ENCODE peak calls at places on chromosomes 7 and 10, in ten cellular contexts. One of them, this sample, is unnamed.

GRCh38 chr10:68052463-68052862 is 22.6 kb downstream of the HERC4 start:
- DNase-seq in cardiac fibroblast: peak; percentile 35
- DNase-seq in astrocyte of the spinal cord: no peak
- DNase-seq in fibroblast of lung: no peak
- DNase-seq in uterus: no peak
- DNase-seq in HepG2: no peak
- DNase-seq in epithelial cell of esophagus: peak; percentile 65
- DNase-seq in MM.1S: no peak
- DNase-seq in cardiac muscle cell: no peak
- DNase-seq in lower leg skin: no peak
- DNase-seq in this sample: peak; percentile 69

GRCh38 chr7:21642422-21642821 is 99.6 kb downstream of the DNAH11 start:
- DNase-seq in MM.1S: no peak
- DNase-seq in cardiac muscle cell: peak; percentile 14
- DNase-seq in HepG2: no peak
- DNase-seq in epithelial cell of esophagus: no peak
- DNase-seq in cardiac fibroblast: no peak
- DNase-seq in astrocyte of the spinal cord: peak; percentile 26
- DNase-seq in fibroblast of lung: no peak
- DNase-seq in lower leg skin: no peak
- DNase-seq in uterus: no peak
- DNase-seq in this sample: no peak

GRCh38 chr7:104914427-104914826 is 99.6 kb upstream of the KMT2E start:
- DNase-seq in fibroblast of lung: peak; percentile 7
- DNase-seq in lower leg skin: no peak
- DNase-seq in MM.1S: no peak
- DNase-seq in cardiac fibroblast: no peak
- DNase-seq in HepG2: no peak
- DNase-seq in epithelial cell of esophagus: no peak
- DNase-seq in cardiac muscle cell: no peak
- DNase-seq in astrocyte of the spinal cord: no peak
- DNase-seq in uterus: no peak
- DNase-seq in this sample: no peak

GRCh38 chr7:50092579-50093411 is at the start of gene ZPBP:
- DNase-seq in uterus: no peak
- DNase-seq in fibroblast of lung: peak; percentile 36
- DNase-seq in lower leg skin: no peak
- DNase-seq in epithelial cell of esophagus: peak; percentile 57
- DNase-seq in MM.1S: peak; percentile 57
- DNase-seq in HepG2: peak; percentile 18
- DNase-seq in cardiac muscle cell: peak; percentile 47
- DNase-seq in cardiac fibroblast: peak; percentile 40
- DNase-seq in astrocyte of the spinal cord: peak; percentile 40
- DNase-seq in this sample: peak; percentile 52

GRCh38 chr7:12549106-12549505 is 21.4 kb upstream of the SCIN start:
- DNase-seq in lower leg skin: no peak
- DNase-seq in cardiac muscle cell: no peak
- DNase-seq in cardiac fibroblast: no peak
- DNase-seq in MM.1S: no peak
- DNase-seq in HepG2: no peak
- DNase-seq in uterus: no peak
- DNase-seq in astrocyte of the spinal cord: peak; percentile 63
- DNase-seq in fibroblast of lung: no peak
- DNase-seq in epithelial cell of esophagus: peak; percentile 5
- DNase-seq in this sample: no peak

GRCh38 chr10:14056545-14057332 is 274.0 kb downstream of the FRMD4A start:
- DNase-seq in cardiac fibroblast: peak; percentile 85
- DNase-seq in lower leg skin: no peak
- DNase-seq in fibroblast of lung: peak; percentile 76
- DNase-seq in uterus: no peak
- DNase-seq in epithelial cell of esophagus: peak; percentile 39
- DNase-seq in MM.1S: no peak
- DNase-seq in astrocyte of the spinal cord: peak; percentile 76
- DNase-seq in HepG2: no peak
- DNase-seq in cardiac muscle cell: no peak
- DNase-seq in this sample: peak; percentile 82

GRCh38 chr7:101558742-101559325 is 70.3 kb downstream of the MYL10 start:
- DNase-seq in HepG2: no peak
- DNase-seq in uterus: no peak
- DNase-seq in fibroblast of lung: no peak
- DNase-seq in cardiac muscle cell: no peak
- DNase-seq in MM.1S: no peak
- DNase-seq in lower leg skin: no peak
- DNase-seq in astrocyte of the spinal cord: no peak
- DNase-seq in cardiac fibroblast: no peak
- DNase-seq in epithelial cell of esophagus: no peak
- DNase-seq in this sample: no peak

GRCh38 chr10:125094826-125095225 is 65.5 kb downstream of the CTBP2 start:
- DNase-seq in uterus: no peak
- DNase-seq in cardiac muscle cell: no peak
- DNase-seq in MM.1S: no peak
- DNase-seq in HepG2: no peak
- DNase-seq in astrocyte of the spinal cord: no peak
- DNase-seq in lower leg skin: no peak
- DNase-seq in cardiac fibroblast: no peak
- DNase-seq in epithelial cell of esophagus: no peak
- DNase-seq in fibroblast of lung: no peak
- DNase-seq in this sample: no peak

GRCh38 chr10:10911035-10911434 is 106.6 kb upstream of the CELF2 start:
- DNase-seq in lower leg skin: no peak
- DNase-seq in cardiac fibroblast: no peak
- DNase-seq in HepG2: no peak
- DNase-seq in astrocyte of the spinal cord: no peak
- DNase-seq in MM.1S: no peak
- DNase-seq in cardiac muscle cell: peak; percentile 21
- DNase-seq in fibroblast of lung: no peak
- DNase-seq in epithelial cell of esophagus: no peak
- DNase-seq in uterus: no peak
- DNase-seq in this sample: no peak

GRCh38 chr10:127679642-127680255 is 57.2 kb upstream of the FOXI2 start:
- DNase-seq in MM.1S: no peak
- DNase-seq in epithelial cell of esophagus: no peak
- DNase-seq in astrocyte of the spinal cord: no peak
- DNase-seq in uterus: no peak
- DNase-seq in fibroblast of lung: no peak
- DNase-seq in cardiac fibroblast: no peak
- DNase-seq in cardiac muscle cell: no peak
- DNase-seq in HepG2: no peak
- DNase-seq in lower leg skin: no peak
- DNase-seq in this sample: no peak

GRCh38 chr10:12465385-12466136 is 116.2 kb downstream of the CAMK1D start:
- DNase-seq in HepG2: no peak
- DNase-seq in cardiac muscle cell: no peak
- DNase-seq in cardiac fibroblast: no peak
- DNase-seq in fibroblast of lung: no peak
- DNase-seq in astrocyte of the spinal cord: no peak
- DNase-seq in uterus: no peak
- DNase-seq in lower leg skin: no peak
- DNase-seq in MM.1S: no peak
- DNase-seq in epithelial cell of esophagus: no peak
- DNase-seq in this sample: no peak

GRCh38 chr7:105838273-105839141 is 37.9 kb downstream of the ATXN7L1 start:
- DNase-seq in MM.1S: no peak
- DNase-seq in HepG2: no peak
- DNase-seq in fibroblast of lung: no peak
- DNase-seq in cardiac fibroblast: peak; percentile 35
- DNase-seq in uterus: peak; percentile 37
- DNase-seq in lower leg skin: no peak
- DNase-seq in astrocyte of the spinal cord: peak; percentile 62
- DNase-seq in cardiac muscle cell: peak; percentile 30
- DNase-seq in epithelial cell of esophagus: peak; percentile 43
- DNase-seq in this sample: peak; percentile 21

GRCh38 chr10:5467634-5468255 is 31.6 kb downstream of the CALML5 start:
- DNase-seq in cardiac muscle cell: no peak
- DNase-seq in uterus: no peak
- DNase-seq in cardiac fibroblast: no peak
- DNase-seq in astrocyte of the spinal cord: no peak
- DNase-seq in lower leg skin: no peak
- DNase-seq in MM.1S: no peak
- DNase-seq in fibroblast of lung: no peak
- DNase-seq in epithelial cell of esophagus: peak; percentile 68
- DNase-seq in HepG2: peak; percentile 38
- DNase-seq in this sample: peak; percentile 74

GRCh38 chr7:35727571-35727970 is 32.6 kb upstream of the HERPUD2 start:
- DNase-seq in uterus: no peak
- DNase-seq in MM.1S: no peak
- DNase-seq in cardiac fibroblast: peak; percentile 46
- DNase-seq in epithelial cell of esophagus: peak; percentile 70
- DNase-seq in HepG2: no peak
- DNase-seq in cardiac muscle cell: no peak
- DNase-seq in lower leg skin: no peak
- DNase-seq in fibroblast of lung: no peak
- DNase-seq in astrocyte of the spinal cord: no peak
- DNase-seq in this sample: peak; percentile 67

GRCh38 chr10:28365840-28366239 is 63.0 kb upstream of the MPP7 start:
- DNase-seq in lower leg skin: no peak
- DNase-seq in cardiac muscle cell: no peak
- DNase-seq in epithelial cell of esophagus: no peak
- DNase-seq in cardiac fibroblast: no peak
- DNase-seq in uterus: no peak
- DNase-seq in MM.1S: no peak
- DNase-seq in HepG2: peak; percentile 78
- DNase-seq in astrocyte of the spinal cord: no peak
- DNase-seq in fibroblast of lung: no peak
- DNase-seq in this sample: no peak
- H3K4me3 ChIP-seq in lower leg skin: no peak overlapping the region
- H3K4me3 ChIP-seq in cardiac muscle cell: no peak overlapping the region
- H3K4me3 ChIP-seq in epithelial cell of esophagus: no peak overlapping the region
- H3K4me3 ChIP-seq in cardiac fibroblast: no peak overlapping the region
- H3K4me3 ChIP-seq in uterus: no peak overlapping the region
- H3K4me3 ChIP-seq in MM.1S: no peak overlapping the region
- H3K4me3 ChIP-seq in HepG2: peak overlapping the region; percentile 58
- H3K4me3 ChIP-seq in astrocyte of the spinal cord: no peak overlapping the region
- H3K4me3 ChIP-seq in fibroblast of lung: no peak overlapping the region
- H3K4me3 ChIP-seq in this sample: no peak overlapping the region

DNA sequence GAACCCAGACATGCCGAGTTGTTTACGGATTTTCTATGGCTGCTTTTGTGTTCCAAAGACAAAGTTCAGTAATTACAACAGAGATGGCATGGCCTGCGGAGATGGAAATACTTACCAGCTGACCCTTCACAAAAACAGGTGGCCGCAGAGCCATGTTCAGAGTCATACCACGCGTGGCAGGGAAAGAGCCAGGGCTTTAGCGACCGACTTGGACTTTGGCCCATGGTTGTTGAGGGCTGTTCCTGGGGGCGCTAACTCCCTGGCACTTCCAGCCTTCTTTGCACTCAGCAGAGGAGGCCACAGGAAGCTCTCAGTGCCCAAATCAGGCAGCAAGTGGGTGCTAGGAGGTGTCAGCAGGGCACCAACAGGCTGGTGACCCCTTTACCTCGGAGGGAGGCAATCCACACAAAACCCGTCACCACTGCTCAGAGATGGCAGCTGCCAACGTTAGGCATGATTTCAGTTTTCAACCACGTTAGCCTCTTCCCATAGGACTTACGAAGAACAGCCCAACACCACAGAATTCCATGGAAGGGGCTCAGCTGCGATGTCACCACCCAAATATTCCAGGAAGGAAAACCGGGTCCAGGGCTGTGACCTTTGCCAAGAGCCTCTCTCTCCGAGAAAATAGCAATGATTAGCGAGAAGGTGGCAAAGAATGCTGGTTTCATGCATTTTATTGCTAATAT is 21.4 kb upstream of the CNPY1 start:
- DNase-seq in HepG2: no peak
- DNase-seq in cardiac muscle cell: no peak
- DNase-seq in uterus: no peak
- DNase-seq in MM.1S: no peak
- DNase-seq in lower leg skin: no peak
- DNase-seq in astrocyte of the spinal cord: no peak
- DNase-seq in epithelial cell of esophagus: no peak
- DNase-seq in fibroblast of lung: no peak
- DNase-seq in cardiac fibroblast: no peak
- DNase-seq in this sample: no peak
- TF ChIP-seq CTCF in HepG2: peak; percentile 12
- TF ChIP-seq CTCF in cardiac muscle cell: no peak
- TF ChIP-seq CTCF in uterus: no peak
- TF ChIP-seq CTCF in MM.1S: no peak
- TF ChIP-seq CTCF in lower leg skin: no peak
- TF ChIP-seq CTCF in astrocyte of the spinal cord: no peak
- TF ChIP-seq CTCF in epithelial cell of esophagus: no peak
- TF ChIP-seq CTCF in fibroblast of lung: no peak
- TF ChIP-seq CTCF in cardiac fibroblast: no peak
- TF ChIP-seq CTCF in this sample: no peak

GRCh38 chr10:132546567-132547420 is 9.2 kb downstream of the INPP5A start:
- DNase-seq in lower leg skin: no peak
- DNase-seq in cardiac fibroblast: no peak
- DNase-seq in uterus: no peak
- DNase-seq in HepG2: no peak
- DNase-seq in fibroblast of lung: no peak
- DNase-seq in MM.1S: no peak
- DNase-seq in cardiac muscle cell: no peak
- DNase-seq in epithelial cell of esophagus: no peak
- DNase-seq in astrocyte of the spinal cord: no peak
- DNase-seq in this sample: no peak
- H3K4me3 ChIP-seq in lower leg skin: no peak overlapping the region
- H3K4me3 ChIP-seq in cardiac fibroblast: no peak overlapping the region
- H3K4me3 ChIP-seq in uterus: no peak overlapping the region
- H3K4me3 ChIP-seq in HepG2: no peak overlapping the region
- H3K4me3 ChIP-seq in fibroblast of lung: no peak overlapping the region
- H3K4me3 ChIP-seq in MM.1S: no peak overlapping the region
- H3K4me3 ChIP-seq in cardiac muscle cell: no peak overlapping the region
- H3K4me3 ChIP-seq in epithelial cell of esophagus: no peak overlapping the region
- H3K4me3 ChIP-seq in astrocyte of the spinal cord: no peak overlapping the region
- H3K4me3 ChIP-seq in this sample: no peak overlapping the region

GRCh38 chr10:34816067-34817002 is 1.2 kb upstream of the PARD3 start:
- DNase-seq in fibroblast of lung: peak; percentile 53
- DNase-seq in cardiac fibroblast: peak; percentile 54
- DNase-seq in HepG2: no peak
- DNase-seq in MM.1S: no peak
- DNase-seq in astrocyte of the spinal cord: peak; percentile 45
- DNase-seq in lower leg skin: no peak
- DNase-seq in uterus: peak; percentile 25
- DNase-seq in epithelial cell of esophagus: peak; percentile 42
- DNase-seq in cardiac muscle cell: peak; percentile 47
- DNase-seq in this sample: peak; percentile 23

GRCh38 chr10:34815174-34816066 is at the start of gene PARD3:
- DNase-seq in epithelial cell of esophagus: peak; percentile 62
- DNase-seq in MM.1S: peak; percentile 83
- DNase-seq in astrocyte of the spinal cord: peak; percentile 56
- DNase-seq in cardiac fibroblast: peak; percentile 80
- DNase-seq in lower leg skin: peak; percentile 36
- DNase-seq in fibroblast of lung: peak; percentile 67
- DNase-seq in HepG2: peak; percentile 38
- DNase-seq in cardiac muscle cell: peak; percentile 86
- DNase-seq in uterus: peak; percentile 66
- DNase-seq in this sample: peak; percentile 17

GRCh38 chr10:34812771-34813170 is 2.3 kb downstream of the PARD3 start:
- DNase-seq in uterus: no peak
- DNase-seq in MM.1S: no peak
- DNase-seq in cardiac fibroblast: no peak
- DNase-seq in cardiac muscle cell: no peak
- DNase-seq in fibroblast of lung: no peak
- DNase-seq in epithelial cell of esophagus: no peak
- DNase-seq in HepG2: no peak
- DNase-seq in lower leg skin: no peak
- DNase-seq in astrocyte of the spinal cord: no peak
- DNase-seq in this sample: no peak

GRCh38 chr10:34813626-34814227 is 1.4 kb downstream of the PARD3 start:
- DNase-seq in uterus: no peak
- DNase-seq in MM.1S: no peak
- DNase-seq in lower leg skin: no peak
- DNase-seq in epithelial cell of esophagus: peak; percentile 53
- DNase-seq in cardiac muscle cell: peak; percentile 60
- DNase-seq in fibroblast of lung: peak; percentile 30
- DNase-seq in cardiac fibroblast: peak; percentile 70
- DNase-seq in HepG2: peak; percentile 42
- DNase-seq in astrocyte of the spinal cord: peak; percentile 48
- DNase-seq in this sample: peak; percentile 44

GRCh38 chr10:34814228-34815173 is 595 bp downstream of the PARD3 start:
- DNase-seq in uterus: peak; percentile 58
- DNase-seq in HepG2: peak; percentile 51
- DNase-seq in fibroblast of lung: peak; percentile 44
- DNase-seq in lower leg skin: no peak
- DNase-seq in cardiac muscle cell: peak; percentile 71
- DNase-seq in MM.1S: peak; percentile 46
- DNase-seq in cardiac fibroblast: peak; percentile 43
- DNase-seq in astrocyte of the spinal cord: peak; percentile 39
- DNase-seq in epithelial cell of esophagus: peak; percentile 35
- DNase-seq in this sample: no peak
- TF ChIP-seq CTCF in uterus: no peak
- TF ChIP-seq CTCF in HepG2: peak; percentile 33
- TF ChIP-seq CTCF in fibroblast of lung: peak; percentile 4
- TF ChIP-seq CTCF in lower leg skin: no peak
- TF ChIP-seq CTCF in cardiac muscle cell: peak; percentile 4
- TF ChIP-seq CTCF in MM.1S: no peak
- TF ChIP-seq CTCF in cardiac fibroblast: no peak
- TF ChIP-seq CTCF in astrocyte of the spinal cord: no peak
- TF ChIP-seq CTCF in epithelial cell of esophagus: no peak
- TF ChIP-seq CTCF in this sample: peak; percentile 1